ENCODE peak calls at places on chromosomes 13 and 19, in six cellular contexts. G is DMS 273 treated with DMSO at 0.1 percent for 48 hours; D is cardiac muscle cell; C is activated T-helper 2 cell treated with anti-CD3 and anti-CD28 coated beads, Interferon-gamma antibody, Interleukin-2, Interleukin-4, amounts not matched to agents 10 μg/mL and 5 μg/mL and 100 μg/mL, durations not matched to agents 14 hours and 24 hours and 36 hours; N is thoracic aorta; R is foreskin keratinocyte. E is an unnamed sample.
A peak's percentile ranks its signal among the peaks of the same experiment; 100 is the strongest.

GRCh38 chr19:46181386-46181774 is 33.3 kb downstream of the IGFL2 start:
- DNase-seq in D (no peak), C (no peak), N (no peak), R (peak; percentile 60), G (no peak), E (no peak)

GRCh38 chr13:20000062-20000552 is 41.6 kb downstream of the ZMYM2 start:
- DNase-seq in G (no peak), D (no peak), C (no peak), R (no peak), N (no peak), E (no peak)

GRCh38 chr13:74919914-74920313 is 562.1 kb downstream of the TBC1D4 start:
- DNase-seq in R (no peak), D (no peak), N (no peak), G (no peak), C (no peak), E (no peak)

GRCh38 chr13:98445340-98446233 is 131.3 kb downstream of the STK24 start:
- DNase-seq in C (peak; percentile 63), D (peak; percentile 68), G (no peak), R (no peak), N (no peak), E (peak; percentile 83)

GRCh38 chr13:92656103-92656502 is 570.5 kb upstream of the GPC6 start:
- DNase-seq in R (no peak), G (no peak), C (no peak), D (no peak), N (no peak), E (no peak)

GRCh38 chr13:32318072-32318471 is 2.8 kb downstream of the BRCA2 start:
- DNase-seq in N (no peak), C (no peak), G (no peak), R (no peak), D (no peak), E (no peak)

GRCh38 chr13:32734511-32734910 is 148.3 kb downstream of the PDS5B start:
- DNase-seq in D (peak; percentile 3), N (no peak), R (peak; percentile 60), C (no peak), G (no peak), E (no peak)

GRCh38 chr19:53906211-53907192 is 2.6 kb upstream of the CACNG7 start:
- DNase-seq in G (no peak), N (no peak), C (peak; percentile 59), D (peak; percentile 41), R (no peak), E (no peak)

GRCh38 chr19:55272142-55272541 is 7.8 kb downstream of the HSPBP1 start:
- DNase-seq in D (no peak), R (no peak), G (no peak), C (no peak), N (no peak), E (no peak)

GRCh38 chr13:98419786-98420559 is 156.9 kb downstream of the STK24 start:
- DNase-seq in N (no peak), D (no peak), C (no peak), G (no peak), R (no peak), E (no peak)

GRCh38 chr19:12796146-12797071 is 5.1 kb downstream of the JUNB start:
- DNase-seq in R (no peak), D (peak; percentile 87), N (no peak), G (peak; percentile 61), C (peak; percentile 73), E (peak; percentile 83)

GRCh38 chr13:26185720-26186119 is 36.4 kb downstream of the RNF6 start:
- DNase-seq in R (no peak), D (no peak), N (no peak), G (no peak), C (no peak), E (no peak)

GRCh38 chr13:47146991-47147783 is 250.3 kb upstream of the HTR2A start:
- DNase-seq in N (no peak), R (no peak), G (no peak), D (no peak), C (no peak), E (no peak)

GRCh38 chr13:84655677-84656076 is 773.4 kb upstream of the SLITRK1 start:
- DNase-seq in D (no peak), G (no peak), C (no peak), R (no peak), N (no peak), E (no peak)